ENCODE peak calls at places on chromosome 11, in four cellular contexts. O is H1, U is HepG2, F is K562. A is an unnamed sample.

GRCh38 chr11:115377882-115378296 is 126.3 kb downstream of the CADM1 start:
- DNase-seq in O (no peak), U (peak), F (no peak), A (no peak)

GRCh38 chr11:100612766-100613165 is 74.3 kb upstream of the ARHGAP42 start:
- DNase-seq in O (no peak), U (no peak), F (no peak), A (peak)

GRCh38 chr11:2770556-2771301 is 70.9 kb upstream of the KCNQ1OT1 start:
- DNase-seq in O (peak), U (no peak), F (no peak), A (no peak)

GRCh38 chr11:129589190-129589589 is 213.5 kb downstream of the BARX2 start:
- DNase-seq in O (no peak), U (no peak), F (no peak), A (no peak)

GRCh38 chr11:70189622-70190021 is 13.5 kb upstream of the FADD start:
- DNase-seq in O (no peak), U (no peak), F (no peak), A (no peak)

GRCh38 chr11:115871161-115871750 is 367.0 kb upstream of the CADM1 start:
- DNase-seq in O (no peak), U (no peak), F (no peak), A (no peak)

GRCh38 chr11:110176366-110177056 is 83.3 kb downstream of the ZC3H12C start:
- DNase-seq in O (no peak), U (no peak), F (no peak), A (no peak)

GRCh38 chr11:128689946-128690745 is 3.7 kb upstream of the FLI1 start:
- DNase-seq in O (peak), U (no peak), F (no peak), A (no peak)

GRCh38 chr11:59710136-59710847 is 3.4 kb downstream of the OR10V1 start:
- DNase-seq in O (no peak), U (no peak), F (no peak), A (no peak)

GRCh38 chr11:24592342-24592741 is 95.5 kb downstream of the LUZP2 start:
- DNase-seq in O (no peak), U (no peak), F (no peak), A (no peak)

GRCh38 chr11:75505966-75506692 is 19.6 kb downstream of the GDPD5 start:
- DNase-seq in O (no peak), U (no peak), F (no peak), A (no peak)

GRCh38 chr11:76688146-76688545 is 17.6 kb upstream of the LRRC32 start:
- DNase-seq in O (no peak), U (no peak), F (no peak), A (no peak)

GRCh38 chr11:117510646-117511045 is 183.0 kb downstream of the CEP164 start:
- DNase-seq in O (no peak), U (no peak), F (no peak), A (no peak)

GRCh38 chr11:80669620-80670019 is 1228.8 kb upstream of the TENM4 start:
- DNase-seq in O (no peak), U (no peak), F (no peak), A (no peak)

GRCh38 chr11:127789887-127790286 is 789.3 kb upstream of the KIRREL3 start:
- DNase-seq in O (no peak), U (no peak), F (no peak), A (no peak)

GRCh38 chr11:68506908-68507307 is 46.4 kb downstream of the PPP6R3 start:
- DNase-seq in O (no peak), U (no peak), F (no peak), A (no peak)

GRCh38 chr11:10454902-10455631 is at the start of gene AMPD3:
- DNase-seq in O (peak), U (peak), F (peak), A (peak)

GRCh38 chr11:12556155-12556554 is 118.1 kb upstream of the TEAD1 start:
- DNase-seq in O (peak), U (no peak), F (no peak), A (no peak)
- TF ChIP-seq CBX5 in O (no peak), U (no peak), F (no peak), A (no peak)

DNA sequence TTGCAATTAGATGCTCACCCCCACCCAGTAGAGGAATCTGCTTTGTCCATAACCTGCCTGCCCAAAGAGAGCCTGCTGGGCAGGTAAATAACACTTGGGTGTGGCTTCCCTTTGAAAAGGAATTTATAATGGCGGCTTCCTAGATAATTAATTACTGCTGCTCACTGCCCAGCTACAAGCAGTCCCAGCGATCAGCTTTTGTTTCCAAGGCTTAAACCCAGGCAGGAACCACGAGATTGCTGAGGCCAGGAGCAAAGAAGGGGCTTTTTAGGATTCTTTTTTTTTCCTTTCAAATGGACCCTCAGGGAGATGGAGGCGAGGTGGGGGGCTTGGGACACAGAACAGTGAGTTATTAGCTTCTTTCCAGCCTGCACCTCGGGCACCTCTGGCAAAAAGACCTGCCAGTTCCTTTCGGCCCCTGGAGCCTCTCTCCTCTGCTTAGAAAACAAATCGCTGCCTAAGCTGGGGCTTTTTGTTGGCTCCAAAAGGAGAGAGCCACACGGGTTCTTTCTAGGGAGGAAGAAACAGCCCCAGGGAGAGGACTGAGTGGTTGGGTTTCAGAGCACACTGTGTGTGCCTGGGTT is 107.2 kb downstream of the TSPAN18 start:
- DNase-seq in O (no peak), U (no peak), F (no peak), A (no peak)
- TF ChIP-seq CBX5 in O (no peak), U (no peak), F (no peak), A (no peak)

GRCh38 chr11:94729352-94729751 is 38.8 kb upstream of the AMOTL1 start:
- DNase-seq in O (no peak), U (no peak), F (no peak), A (no peak)

GRCh38 chr11:94727766-94728165 is 40.4 kb upstream of the AMOTL1 start:
- DNase-seq in O (no peak), U (no peak), F (no peak), A (no peak)

GRCh38 chr11:94725071-94725470 is 43.1 kb upstream of the AMOTL1 start:
- DNase-seq in O (no peak), U (no peak), F (no peak), A (no peak)

GRCh38 chr11:94730153-94730552 is 38.0 kb upstream of the AMOTL1 start:
- DNase-seq in O (no peak), U (no peak), F (no peak), A (no peak)

DNA sequence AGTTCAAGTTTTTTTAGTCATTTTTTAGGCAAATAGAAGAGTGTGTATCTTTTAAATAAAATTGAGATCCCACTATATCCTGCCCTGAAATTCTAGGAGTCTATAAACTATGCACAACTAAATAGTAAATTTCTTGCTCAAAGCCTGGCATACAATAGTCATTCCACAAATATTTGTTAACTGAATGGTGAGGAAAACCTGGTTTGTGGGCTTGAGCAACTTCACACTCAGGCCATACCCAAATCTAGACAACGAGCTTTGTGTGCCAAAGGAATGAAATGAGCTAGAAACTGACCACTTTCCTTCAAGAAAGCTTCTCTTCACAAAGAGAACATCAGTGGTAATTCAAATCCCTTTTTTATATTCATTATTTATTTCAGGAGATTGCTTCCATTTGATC is 39.6 kb upstream of the AMOTL1 start:
- DNase-seq in O (no peak), U (no peak), F (no peak), A (no peak)
- TF ChIP-seq CBX5 in O (no peak), U (no peak), F (no peak), A (no peak)

GRCh38 chr11:90434858-90435257 is 212.0 kb upstream of the CHORDC1 start:
- DNase-seq in O (no peak), U (peak), F (no peak), A (no peak)

GRCh38 chr11:90438069-90438468 is 215.2 kb upstream of the CHORDC1 start:
- DNase-seq in O (no peak), U (no peak), F (no peak), A (no peak)
- TF ChIP-seq CBX5 in O (no peak), U (no peak), F (no peak), A (no peak)

GRCh38 chr11:12673601-12673923 is 659 bp upstream of the TEAD1 start:
- DNase-seq in O (no peak), U (no peak), F (no peak), A (no peak)

GRCh38 chr11:12675951-12676711 is 1.9 kb downstream of the TEAD1 start:
- DNase-seq in O (no peak), U (no peak), F (no peak), A (no peak)

GRCh38 chr11:12673924-12674570 is at the start of gene TEAD1:
- DNase-seq in O (peak), U (peak), F (peak), A (no peak)

GRCh38 chr11:12674936-12675696 is 895 bp downstream of the TEAD1 start:
- DNase-seq in O (no peak), U (no peak), F (peak), A (no peak)

DNA sequence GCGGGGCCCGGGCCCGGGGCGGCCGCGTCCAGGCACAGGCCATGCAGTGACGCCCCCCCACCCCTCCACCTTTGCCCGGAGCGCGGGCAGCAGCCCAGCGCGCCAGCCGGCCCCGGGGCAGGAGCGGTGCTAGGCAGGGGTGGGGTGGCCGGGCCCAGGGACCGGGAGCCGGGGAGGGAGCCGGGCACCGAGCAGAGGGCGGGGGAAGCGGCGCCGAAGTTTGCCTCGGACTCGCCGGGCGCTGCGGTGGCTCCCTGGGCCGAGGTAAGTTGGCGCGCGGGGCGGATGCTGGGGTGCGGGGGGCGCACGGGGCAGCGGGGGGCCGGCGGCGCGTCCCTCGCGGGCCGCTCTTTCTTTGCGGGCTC is 332 bp downstream of the TEAD1 start:
- DNase-seq in O (no peak), U (no peak), F (peak), A (no peak)
- TF ChIP-seq CBX5 in O (no peak), U (no peak), F (no peak), A (no peak)

GRCh38 chr11:17846852-17847453 is 112.4 kb downstream of the KCNC1 start:
- DNase-seq in O (no peak), U (no peak), F (no peak), A (no peak)
- TF ChIP-seq CBX5 in O (no peak), U (no peak), F (no peak), A (no peak)

GRCh38 chr11:8288824-8289223 is 25.1 kb upstream of the LMO1 start:
- DNase-seq in O (peak), U (no peak), F (no peak), A (no peak)

GRCh38 chr11:8287297-8288070 is 23.8 kb upstream of the LMO1 start:
- DNase-seq in O (peak), U (no peak), F (no peak), A (no peak)

GRCh38 chr11:8288166-8288772 is 24.6 kb upstream of the LMO1 start:
- DNase-seq in O (no peak), U (no peak), F (no peak), A (no peak)

GRCh38 chr11:8290122-8290810 is 26.6 kb upstream of the LMO1 start:
- DNase-seq in O (no peak), U (no peak), F (no peak), A (no peak)

DNA sequence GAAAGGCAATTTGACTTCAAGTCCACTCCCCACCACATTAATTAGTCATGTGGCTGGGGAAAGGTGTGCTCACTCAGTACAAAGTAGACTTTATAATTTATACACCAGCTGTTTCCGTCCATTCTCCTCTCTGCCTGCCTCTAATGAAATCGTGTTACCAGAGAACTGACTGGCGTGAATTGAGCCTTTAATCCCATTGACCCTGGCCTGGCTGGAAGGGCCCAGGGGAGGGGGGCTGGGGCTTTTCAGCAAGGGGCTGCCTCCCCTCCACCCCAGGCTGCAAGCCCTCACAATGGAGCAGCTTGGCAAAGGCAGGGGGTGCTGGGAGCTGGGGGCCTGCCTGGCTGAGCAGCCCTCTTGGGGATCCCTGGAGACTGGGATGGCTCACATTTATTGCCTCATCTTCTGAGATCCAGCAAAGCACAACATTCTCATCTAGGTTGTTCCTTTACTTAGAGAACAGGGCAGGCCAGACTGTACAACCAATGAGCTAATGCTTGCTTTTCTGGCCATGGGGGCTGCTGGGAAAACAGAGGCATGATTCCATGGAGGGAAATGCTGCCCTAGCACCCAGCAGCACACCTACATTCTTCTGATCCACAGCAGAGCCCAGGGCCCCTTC is 25.9 kb upstream of the LMO1 start:
- DNase-seq in O (peak), U (no peak), F (no peak), A (no peak)
- TF ChIP-seq CBX5 in O (no peak), U (no peak), F (no peak), A (no peak)

DNA sequence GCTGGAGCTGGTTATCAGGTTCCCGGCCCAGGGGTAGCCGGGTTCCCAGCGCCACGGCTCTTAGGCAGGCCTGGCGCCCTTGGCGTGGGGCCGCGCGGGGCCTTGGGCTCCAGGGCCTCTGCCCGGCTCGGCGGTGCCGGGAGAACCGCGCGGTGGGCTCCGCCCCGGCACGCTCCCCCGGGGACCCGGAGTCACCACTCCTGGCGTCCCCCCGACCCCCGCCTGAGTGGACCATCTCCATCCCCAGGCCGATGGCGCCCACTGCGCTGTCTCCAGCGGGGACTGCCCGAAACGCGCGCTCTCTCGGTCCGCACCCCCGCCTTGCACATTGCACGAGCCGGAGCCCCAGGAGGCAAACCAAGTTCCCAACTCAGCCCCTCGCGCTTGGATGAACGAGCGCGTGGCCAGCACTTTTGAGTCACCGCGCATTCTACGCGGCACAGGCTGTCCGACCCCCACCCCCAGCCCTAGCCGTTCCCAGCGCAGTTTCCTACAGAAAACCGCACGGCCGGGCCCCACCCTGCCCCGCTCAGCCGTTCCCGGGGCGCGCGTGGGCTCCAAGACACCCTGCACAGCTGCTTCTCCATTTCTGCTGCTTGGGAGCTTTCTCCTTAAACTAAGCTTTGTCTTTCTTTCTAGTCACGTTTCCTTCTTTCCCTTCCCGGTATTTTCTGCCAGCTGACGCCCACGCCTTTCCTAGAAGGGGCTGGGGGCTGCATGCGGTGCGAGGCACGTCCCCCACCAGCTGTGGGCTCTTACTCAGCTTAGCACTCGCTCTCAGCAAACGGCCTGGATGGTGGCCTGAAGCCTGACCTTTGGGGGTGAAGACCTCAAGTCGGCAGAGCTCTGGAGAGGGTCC is 650 bp upstream of the CHID1 start:
- DNase-seq in O (no peak), U (no peak), F (peak), A (no peak)
- TF ChIP-seq CBX5 in O (no peak), U (no peak), F (no peak), A (no peak)